ENCODE peak calls at places on chromosome 7, in eight cellular contexts. R is prostate gland, H is uterus, W is astrocyte, M is psoas muscle, Y is IMR-90, N is MM.1S, C is lower lobe of right lung. J is an unnamed sample. For H3K27me3, the result is how much of the 10 kb centered on the place peaks cover.

GRCh38 chr7:79453558-79454324 is at the start of gene MAGI2:
- DNase-seq in N (peak), R (peak), H (peak), Y (peak), M (peak), W (peak), C (peak), J (peak)

GRCh38 chr7:101133621-101134398 is 6.9 kb downstream of the SERPINE1 start:
- DNase-seq in Y (peak), N (no peak), R (no peak), W (no peak), C (no peak), M (no peak), H (no peak), J (no peak)

GRCh38 chr7:926061-927030 is 28.1 kb downstream of the ADAP1 start:
- DNase-seq in N (no peak), C (peak), W (no peak), H (no peak), M (no peak), Y (no peak), R (no peak), J (peak)

GRCh38 chr7:99622596-99622995 is 5.8 kb downstream of the ZSCAN25 start:
- DNase-seq in W (no peak), Y (no peak), R (no peak), N (no peak), C (no peak), H (no peak), M (no peak), J (peak)

GRCh38 chr7:22660732-22661131 is 66.3 kb upstream of the IL6 start:
- DNase-seq in Y (no peak), N (no peak), W (no peak), M (no peak), R (no peak), H (no peak), C (no peak), J (no peak)

GRCh38 chr7:128353189-128353588 is 8.3 kb downstream of the PRRT4 start:
- DNase-seq in H (no peak), N (no peak), Y (no peak), R (no peak), C (no peak), W (no peak), M (no peak), J (no peak)

GRCh38 chr7:150962743-150963399 is 15.2 kb downstream of the KCNH2 start:
- DNase-seq in Y (peak), R (no peak), M (peak), C (peak), H (peak), W (no peak), N (peak), J (no peak)

GRCh38 chr7:123372368-123372767 is 162.0 kb downstream of the IQUB start:
- DNase-seq in M (no peak), R (no peak), H (no peak), C (no peak), W (no peak), N (no peak), Y (no peak), J (no peak)

GRCh38 chr7:130872756-130873448 is 138.9 kb upstream of the KLF14 start:
- DNase-seq in H (no peak), M (no peak), W (no peak), Y (peak), C (no peak), N (no peak), R (no peak), J (no peak)

GRCh38 chr7:464712-465461 is 54.8 kb downstream of the PDGFA start:
- DNase-seq in N (no peak), Y (peak), W (no peak), M (no peak), C (no peak), H (no peak), R (no peak), J (peak)

GRCh38 chr7:34840176-34840785 is 182.3 kb downstream of the NPSR1 start:
- DNase-seq in W (no peak), R (no peak), C (no peak), Y (no peak), H (no peak), N (no peak), M (no peak), J (no peak)

GRCh38 chr7:27237735-27238334 is 4.8 kb upstream of the EVX1 start:
- DNase-seq in Y (peak), C (no peak), W (peak), H (no peak), M (no peak), R (no peak), N (no peak), J (no peak)

GRCh38 chr7:32093415-32094408 is 23.5 kb upstream of the PDE1C start:
- DNase-seq in M (peak), N (no peak), Y (peak), R (peak), C (peak), W (peak), H (no peak), J (no peak)

GRCh38 chr7:103499976-103500375 is 54.0 kb upstream of the SLC26A5 start:
- DNase-seq in H (no peak), C (no peak), Y (peak), N (no peak), R (no peak), W (no peak), M (no peak), J (no peak)

GRCh38 chr7:36395171-36395894 is 5.7 kb downstream of the ANLN start:
- DNase-seq in W (no peak), Y (no peak), C (no peak), H (no peak), M (no peak), R (no peak), N (no peak), J (no peak)

GRCh38 chr7:33716581-33717477 is 188.5 kb upstream of the BMPER start:
- DNase-seq in W (peak), M (no peak), N (peak), Y (peak), H (no peak), R (no peak), C (no peak), J (peak)

GRCh38 chr7:74023037-74023436 is 4.9 kb upstream of the ELN start:
- DNase-seq in W (peak), N (no peak), C (no peak), R (no peak), H (peak), M (peak), Y (peak), J (peak)

GRCh38 chr7:151756076-151756731 is 120.7 kb downstream of the PRKAG2 start:
- DNase-seq in C (peak), N (no peak), H (no peak), W (peak), Y (peak), R (no peak), M (no peak), J (peak)

GRCh38 chr7:98165827-98166667 is 45.2 kb upstream of the BHLHA15 start:
- DNase-seq in H (no peak), W (no peak), R (peak), C (peak), N (peak), Y (peak), M (no peak), J (peak)

GRCh38 chr7:30260246-30260768 is 24.1 kb upstream of the ZNRF2 start:
- DNase-seq in C (no peak), H (no peak), Y (no peak), N (no peak), W (no peak), M (no peak), R (no peak), J (no peak)

GRCh38 chr7:94632338-94633024 is 23.5 kb downstream of the SGCE start:
- DNase-seq in M (no peak), H (no peak), N (no peak), W (peak), C (no peak), R (no peak), Y (peak), J (no peak)

GRCh38 chr7:125876436-125876835 is 946.8 kb upstream of the POT1 start:
- DNase-seq in R (no peak), M (no peak), N (no peak), Y (no peak), C (no peak), W (no peak), H (no peak), J (no peak)

GRCh38 chr7:128304212-128304611 is 39.5 kb downstream of the RBM28 start:
- DNase-seq in R (no peak), W (no peak), Y (no peak), M (no peak), C (no peak), H (no peak), N (no peak), J (no peak)

GRCh38 chr7:129122086-129122750 is 22.3 kb upstream of the TSPAN33 start:
- DNase-seq in Y (no peak), C (no peak), N (peak), W (no peak), R (no peak), H (no peak), M (no peak), J (no peak)

GRCh38 chr7:131105803-131106680 is 221.6 kb upstream of the MKLN1 start:
- DNase-seq in H (peak), C (peak), R (peak), M (peak), N (peak), Y (peak), W (peak), J (peak)

GRCh38 chr7:121182902-121183301 is 145.9 kb upstream of the WNT16 start:
- DNase-seq in W (no peak), N (no peak), M (no peak), H (no peak), R (no peak), Y (peak), C (no peak), J (no peak)

GRCh38 chr7:119861385-119861784 is 411.6 kb upstream of the KCND2 start:
- DNase-seq in M (no peak), Y (no peak), C (no peak), N (no peak), R (no peak), W (no peak), H (no peak), J (no peak)

GRCh38 chr7:136058561-136058960 is 81.4 kb upstream of the MTPN start:
- DNase-seq in C (no peak), M (no peak), W (no peak), N (no peak), R (no peak), H (no peak), Y (no peak), J (no peak)

GRCh38 chr7:73738220-73738611 is 386 bp downstream of the ABHD11 start:
- DNase-seq in H (peak), Y (peak), C (peak), M (peak), W (peak), N (peak), R (peak), J (peak)

DNA sequence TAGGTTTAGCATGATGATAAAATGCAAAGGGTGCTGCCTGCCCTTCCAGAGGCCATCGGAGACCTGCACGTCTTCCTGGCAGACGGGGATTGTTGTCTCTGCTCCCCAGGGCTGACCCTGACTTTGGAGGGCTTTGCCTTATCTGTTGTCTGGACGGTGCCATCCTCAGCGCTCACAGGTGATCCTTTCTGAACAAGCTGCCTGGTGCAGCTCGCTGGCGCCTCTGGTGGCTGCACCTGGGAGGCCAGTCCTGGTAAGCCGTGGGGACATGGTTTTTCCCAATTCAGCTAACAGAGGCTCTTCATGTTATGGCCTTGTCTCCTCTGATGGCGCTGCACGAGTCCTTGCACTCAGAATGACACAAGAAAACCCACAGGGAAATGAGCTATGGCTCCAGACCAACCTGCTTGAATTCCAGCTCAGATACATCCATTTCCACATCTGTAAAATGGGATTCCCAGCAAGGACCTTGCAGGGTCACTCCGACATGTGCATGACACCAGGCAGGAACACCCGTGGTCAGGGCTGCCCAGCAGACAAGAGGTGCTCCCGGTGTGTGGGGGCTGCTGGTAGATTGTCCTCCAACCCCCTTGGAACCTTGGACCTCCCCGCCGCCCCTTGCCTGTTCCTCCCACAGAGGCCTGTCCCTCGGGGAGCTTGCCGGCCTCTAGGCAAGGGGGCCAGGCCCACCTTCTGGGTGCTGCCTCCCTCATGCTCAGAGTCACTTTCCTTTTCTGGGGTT is 50.4 kb upstream of the SHH start:
- DNase-seq in H (no peak), R (no peak), C (no peak), N (no peak), W (no peak), M (no peak), Y (no peak), J (peak)
- H3K27me3 ChIP-seq in H (under half), R (under half), C (under half), N (half or more), W (under half), M (under half), Y (under half), J (under half)

GRCh38 chr7:143361552-143362125 is 874 bp downstream of the FAM131B start:
- DNase-seq in W (no peak), H (no peak), Y (no peak), R (no peak), C (no peak), M (no peak), N (no peak), J (no peak)

GRCh38 chr7:143363011-143363937 is 761 bp upstream of the FAM131B start:
- DNase-seq in C (no peak), R (no peak), W (no peak), H (no peak), Y (no peak), M (no peak), N (no peak), J (no peak)

GRCh38 chr7:143359769-143360168 is 2.7 kb downstream of the FAM131B start:
- DNase-seq in Y (no peak), R (no peak), W (no peak), C (no peak), N (no peak), M (no peak), H (no peak), J (no peak)

GRCh38 chr7:143362126-143362961 is at the start of gene FAM131B:
- DNase-seq in R (no peak), N (no peak), H (no peak), W (no peak), Y (no peak), M (no peak), C (peak), J (no peak)

GRCh38 chr7:143360788-143361551 is 1.5 kb downstream of the FAM131B start:
- DNase-seq in C (no peak), R (no peak), N (no peak), Y (no peak), H (peak), W (no peak), M (no peak), J (no peak)
- H3K27me3 ChIP-seq in C (under half), R (under half), N (under half), Y (under half), H (under half), W (under half), M (under half), J (half or more)

GRCh38 chr7:50562126-50562525 is 3.1 kb downstream of the DDC start:
- DNase-seq in Y (no peak), N (no peak), H (no peak), M (no peak), W (no peak), R (no peak), C (no peak), J (no peak)
- H3K27me3 ChIP-seq in Y (under half), N (under half), H (under half), M (under half), W (under half), R (under half), C (under half), J (under half)

GRCh38 chr7:55133630-55134392 is 115.0 kb downstream of the EGFR start:
- DNase-seq in H (peak), R (no peak), N (no peak), W (peak), Y (peak), M (peak), C (no peak), J (peak)
- H3K27me3 ChIP-seq in H (under half), R (under half), N (under half), W (under half), Y (under half), M (under half), C (under half), J (under half)

DNA sequence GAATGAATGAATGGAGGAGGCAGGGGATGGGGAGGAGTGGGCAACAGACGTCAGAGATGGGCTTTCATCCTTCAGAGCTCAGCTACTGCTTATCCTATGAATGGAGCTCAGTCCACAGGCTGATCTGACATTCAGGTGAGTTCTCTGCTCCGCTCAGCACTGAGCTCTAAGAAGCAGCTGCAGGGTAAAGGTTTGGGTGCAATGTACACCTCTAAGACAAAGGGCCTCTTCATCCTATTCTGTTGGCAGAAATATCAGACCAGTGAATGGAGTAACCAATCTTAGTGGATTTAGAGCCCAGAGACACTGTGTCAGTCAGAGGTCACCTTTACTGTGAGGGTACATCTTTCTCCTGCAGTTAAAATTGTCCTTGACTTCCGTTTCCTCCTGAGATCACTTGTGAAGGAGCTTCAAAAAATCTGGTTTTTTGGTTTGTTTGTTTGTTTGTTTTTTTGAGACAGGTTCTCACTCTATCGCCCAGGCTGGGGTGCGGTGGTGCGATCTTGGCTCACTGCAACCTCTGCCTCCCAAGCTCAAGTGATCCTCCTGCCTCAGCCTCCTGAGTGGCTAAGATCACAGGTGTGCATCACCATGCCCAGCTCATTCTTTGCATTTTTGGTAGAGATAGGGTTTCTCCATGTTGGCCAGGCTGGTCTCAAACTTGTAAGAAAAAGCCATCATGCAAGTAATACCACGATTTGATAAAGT is 5.1 kb upstream of the CCZ1B start:
- DNase-seq in Y (no peak), H (no peak), M (no peak), C (no peak), W (no peak), R (no peak), N (no peak), J (no peak)
- H3K27me3 ChIP-seq in Y (under half), H (under half), M (under half), C (under half), W (under half), R (under half), N (under half), J (under half)

GRCh38 chr7:115113131-115113530 is 191.2 kb downstream of the MDFIC start:
- DNase-seq in N (no peak), R (no peak), Y (no peak), H (no peak), M (no peak), C (no peak), W (no peak), J (no peak)
- H3K27me3 ChIP-seq in N (under half), R (under half), Y (under half), H (under half), M (under half), C (under half), W (under half), J (under half)

GRCh38 chr7:158446706-158447105 is 140.9 kb downstream of the PTPRN2 start:
- DNase-seq in M (no peak), W (no peak), Y (no peak), N (no peak), C (no peak), R (no peak), H (no peak), J (no peak)

GRCh38 chr7:158443688-158444483 is 143.7 kb downstream of the PTPRN2 start:
- DNase-seq in M (no peak), W (no peak), R (no peak), Y (no peak), H (no peak), C (no peak), N (no peak), J (no peak)

GRCh38 chr7:158444501-158445420 is 142.9 kb downstream of the PTPRN2 start:
- DNase-seq in M (no peak), H (no peak), C (no peak), R (no peak), W (no peak), N (no peak), Y (no peak), J (no peak)

GRCh38 chr7:158446281-158446680 is 141.3 kb downstream of the PTPRN2 start:
- DNase-seq in N (no peak), W (no peak), Y (no peak), M (no peak), C (no peak), R (no peak), H (no peak), J (no peak)

DNA sequence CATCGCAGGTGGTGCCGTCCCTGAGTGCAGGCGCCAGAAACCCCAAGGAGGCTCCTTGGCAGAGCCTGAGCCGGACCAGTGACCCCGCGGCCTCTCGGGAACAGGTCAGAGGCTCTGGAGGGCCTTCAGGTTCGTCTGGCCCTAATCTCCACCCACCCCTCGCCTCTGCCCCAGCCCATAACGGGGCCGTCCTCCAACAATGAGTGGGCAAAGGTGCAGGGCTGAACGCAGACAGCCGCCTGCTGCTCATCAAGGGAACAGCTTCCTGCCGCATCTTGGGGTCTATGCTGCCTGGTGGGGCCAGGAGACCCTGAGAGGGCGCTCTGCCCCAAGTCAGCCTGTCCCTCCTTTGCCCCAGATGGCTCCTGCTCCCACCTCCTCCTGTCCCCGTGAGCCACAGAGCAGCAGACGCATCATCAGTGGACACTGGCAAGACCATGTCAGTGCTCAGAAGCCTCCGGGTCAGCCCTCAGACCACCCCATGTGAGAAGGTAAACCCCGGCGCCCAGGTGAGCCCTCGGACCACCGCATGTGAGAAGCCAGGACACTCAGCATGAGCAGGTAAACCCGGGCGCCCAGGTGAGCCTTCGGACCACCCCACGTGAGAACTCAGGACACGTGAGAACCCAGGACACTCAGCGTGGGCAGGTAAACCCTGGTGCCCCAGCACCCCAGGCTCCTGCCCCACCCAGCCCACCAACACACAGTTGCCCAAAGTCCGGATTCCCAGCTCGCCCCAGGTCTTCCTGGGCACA is 142.0 kb downstream of the PTPRN2 start:
- DNase-seq in W (no peak), Y (no peak), M (no peak), N (no peak), C (no peak), R (no peak), H (no peak), J (no peak)
- H3K27me3 ChIP-seq in W (under half), Y (under half), M (under half), N (half or more), C (under half), R (under half), H (under half), J (under half)